ENCODE peak calls at places on chromosome 14, in nine cellular contexts. One of them, this sample, is unnamed.

GRCh38 chr14:100140452-100141132 is 18.9 kb downstream of the DEGS2 start:
- DNase-seq in BJ: no peak
- DNase-seq in Peyer's patch: no peak
- DNase-seq in Panc1: no peak
- DNase-seq in retinal pigment epithelial cell: peak
- DNase-seq in fibroblast of lung: no peak
- DNase-seq in tibial artery: no peak
- DNase-seq in cardiac fibroblast: no peak
- DNase-seq in transverse colon: no peak
- DNase-seq in this sample: no peak

GRCh38 chr14:104334812-104335161 is 196.4 kb downstream of the KIF26A start:
- DNase-seq in Peyer's patch: no peak
- DNase-seq in cardiac fibroblast: no peak
- DNase-seq in tibial artery: no peak
- DNase-seq in retinal pigment epithelial cell: no peak
- DNase-seq in fibroblast of lung: no peak
- DNase-seq in Panc1: no peak
- DNase-seq in transverse colon: no peak
- DNase-seq in BJ: no peak
- DNase-seq in this sample: no peak

GRCh38 chr14:103538291-103539055 is 9.5 kb downstream of the TRMT61A start:
- DNase-seq in tibial artery: peak
- DNase-seq in Peyer's patch: no peak
- DNase-seq in transverse colon: no peak
- DNase-seq in Panc1: no peak
- DNase-seq in BJ: no peak
- DNase-seq in retinal pigment epithelial cell: no peak
- DNase-seq in cardiac fibroblast: no peak
- DNase-seq in fibroblast of lung: no peak
- DNase-seq in this sample: peak

GRCh38 chr14:70181276-70181675 is 7.5 kb downstream of the SLC8A3 start:
- DNase-seq in transverse colon: no peak
- DNase-seq in retinal pigment epithelial cell: no peak
- DNase-seq in Peyer's patch: no peak
- DNase-seq in fibroblast of lung: no peak
- DNase-seq in Panc1: no peak
- DNase-seq in BJ: no peak
- DNase-seq in cardiac fibroblast: no peak
- DNase-seq in tibial artery: no peak
- DNase-seq in this sample: no peak

GRCh38 chr14:86038401-86038985 is 508.5 kb downstream of the FLRT2 start:
- DNase-seq in Panc1: no peak
- DNase-seq in fibroblast of lung: peak
- DNase-seq in cardiac fibroblast: peak
- DNase-seq in BJ: no peak
- DNase-seq in transverse colon: peak
- DNase-seq in retinal pigment epithelial cell: peak
- DNase-seq in Peyer's patch: no peak
- DNase-seq in tibial artery: no peak
- DNase-seq in this sample: no peak

GRCh38 chr14:54568821-54569591 is 2.1 kb downstream of the SAMD4A start:
- DNase-seq in retinal pigment epithelial cell: no peak
- DNase-seq in Peyer's patch: no peak
- DNase-seq in Panc1: no peak
- DNase-seq in transverse colon: peak
- DNase-seq in fibroblast of lung: peak
- DNase-seq in cardiac fibroblast: peak
- DNase-seq in tibial artery: peak
- DNase-seq in BJ: no peak
- DNase-seq in this sample: no peak

GRCh38 chr14:99688629-99689028 is 4.5 kb downstream of the CYP46A1 start:
- DNase-seq in tibial artery: no peak
- DNase-seq in retinal pigment epithelial cell: no peak
- DNase-seq in fibroblast of lung: no peak
- DNase-seq in Peyer's patch: peak
- DNase-seq in cardiac fibroblast: no peak
- DNase-seq in transverse colon: no peak
- DNase-seq in Panc1: no peak
- DNase-seq in BJ: no peak
- DNase-seq in this sample: no peak

GRCh38 chr14:77557391-77557790 is 58.8 kb upstream of the ISM2 start:
- DNase-seq in BJ: no peak
- DNase-seq in Peyer's patch: no peak
- DNase-seq in tibial artery: no peak
- DNase-seq in retinal pigment epithelial cell: no peak
- DNase-seq in cardiac fibroblast: no peak
- DNase-seq in Panc1: no peak
- DNase-seq in transverse colon: no peak
- DNase-seq in fibroblast of lung: no peak
- DNase-seq in this sample: no peak

GRCh38 chr14:74014299-74014698 is 4.8 kb downstream of the ENTPD5 start:
- DNase-seq in Panc1: no peak
- DNase-seq in Peyer's patch: peak
- DNase-seq in BJ: no peak
- DNase-seq in transverse colon: no peak
- DNase-seq in retinal pigment epithelial cell: no peak
- DNase-seq in tibial artery: no peak
- DNase-seq in cardiac fibroblast: peak
- DNase-seq in fibroblast of lung: peak
- DNase-seq in this sample: no peak

GRCh38 chr14:71442503-71442902 is 489.7 kb upstream of the RGS6 start:
- DNase-seq in BJ: no peak
- DNase-seq in fibroblast of lung: no peak
- DNase-seq in tibial artery: no peak
- DNase-seq in Panc1: no peak
- DNase-seq in cardiac fibroblast: no peak
- DNase-seq in transverse colon: no peak
- DNase-seq in retinal pigment epithelial cell: no peak
- DNase-seq in Peyer's patch: no peak
- DNase-seq in this sample: no peak

GRCh38 chr14:70836946-70837345 is 27.6 kb upstream of the MAP3K9 start:
- DNase-seq in transverse colon: no peak
- DNase-seq in cardiac fibroblast: no peak
- DNase-seq in retinal pigment epithelial cell: no peak
- DNase-seq in fibroblast of lung: no peak
- DNase-seq in tibial artery: no peak
- DNase-seq in Peyer's patch: no peak
- DNase-seq in Panc1: no peak
- DNase-seq in BJ: no peak
- DNase-seq in this sample: no peak

GRCh38 chr14:79668941-79669340 is 542.4 kb downstream of the DIO2 start:
- DNase-seq in Panc1: no peak
- DNase-seq in transverse colon: no peak
- DNase-seq in BJ: no peak
- DNase-seq in tibial artery: no peak
- DNase-seq in cardiac fibroblast: no peak
- DNase-seq in retinal pigment epithelial cell: peak
- DNase-seq in fibroblast of lung: no peak
- DNase-seq in Peyer's patch: no peak
- DNase-seq in this sample: no peak

GRCh38 chr14:98840076-98840475 is 431.9 kb downstream of the BCL11B start:
- DNase-seq in tibial artery: no peak
- DNase-seq in cardiac fibroblast: no peak
- DNase-seq in BJ: no peak
- DNase-seq in fibroblast of lung: no peak
- DNase-seq in Peyer's patch: no peak
- DNase-seq in Panc1: no peak
- DNase-seq in retinal pigment epithelial cell: no peak
- DNase-seq in transverse colon: no peak
- DNase-seq in this sample: no peak

GRCh38 chr14:19729359-19729758 is 14.0 kb upstream of the OR4Q3 start:
- DNase-seq in BJ: no peak
- DNase-seq in Peyer's patch: no peak
- DNase-seq in fibroblast of lung: no peak
- DNase-seq in cardiac fibroblast: no peak
- DNase-seq in Panc1: no peak
- DNase-seq in tibial artery: no peak
- DNase-seq in retinal pigment epithelial cell: no peak
- DNase-seq in transverse colon: no peak
- DNase-seq in this sample: no peak

GRCh38 chr14:19729763-19730162 is 13.6 kb upstream of the OR4Q3 start:
- DNase-seq in Peyer's patch: no peak
- DNase-seq in retinal pigment epithelial cell: no peak
- DNase-seq in tibial artery: no peak
- DNase-seq in BJ: no peak
- DNase-seq in cardiac fibroblast: no peak
- DNase-seq in fibroblast of lung: no peak
- DNase-seq in Panc1: no peak
- DNase-seq in transverse colon: no peak
- DNase-seq in this sample: no peak
- H3K4me3 ChIP-seq in Peyer's patch: no peak
- H3K4me3 ChIP-seq in retinal pigment epithelial cell: no peak
- H3K4me3 ChIP-seq in tibial artery: no peak
- H3K4me3 ChIP-seq in BJ: no peak
- H3K4me3 ChIP-seq in cardiac fibroblast: no peak
- H3K4me3 ChIP-seq in fibroblast of lung: no peak
- H3K4me3 ChIP-seq in Panc1: no peak
- H3K4me3 ChIP-seq in transverse colon: no peak
- H3K4me3 ChIP-seq in this sample: no peak

GRCh38 chr14:53341324-53341723 is 188.2 kb upstream of the DDHD1 start:
- DNase-seq in transverse colon: no peak
- DNase-seq in Panc1: no peak
- DNase-seq in cardiac fibroblast: no peak
- DNase-seq in fibroblast of lung: no peak
- DNase-seq in retinal pigment epithelial cell: no peak
- DNase-seq in Peyer's patch: no peak
- DNase-seq in BJ: no peak
- DNase-seq in tibial artery: no peak
- DNase-seq in this sample: no peak

GRCh38 chr14:53331921-53332320 is 178.8 kb upstream of the DDHD1 start:
- DNase-seq in Panc1: no peak
- DNase-seq in cardiac fibroblast: no peak
- DNase-seq in tibial artery: no peak
- DNase-seq in transverse colon: no peak
- DNase-seq in retinal pigment epithelial cell: no peak
- DNase-seq in Peyer's patch: no peak
- DNase-seq in BJ: no peak
- DNase-seq in fibroblast of lung: peak
- DNase-seq in this sample: no peak

GRCh38 chr14:53333809-53334208 is 180.7 kb upstream of the DDHD1 start:
- DNase-seq in Panc1: no peak
- DNase-seq in tibial artery: no peak
- DNase-seq in fibroblast of lung: no peak
- DNase-seq in Peyer's patch: no peak
- DNase-seq in BJ: no peak
- DNase-seq in retinal pigment epithelial cell: no peak
- DNase-seq in cardiac fibroblast: no peak
- DNase-seq in transverse colon: no peak
- DNase-seq in this sample: no peak

GRCh38 chr14:53338192-53338591 is 185.1 kb upstream of the DDHD1 start:
- DNase-seq in tibial artery: no peak
- DNase-seq in transverse colon: no peak
- DNase-seq in Panc1: no peak
- DNase-seq in BJ: no peak
- DNase-seq in fibroblast of lung: peak
- DNase-seq in Peyer's patch: no peak
- DNase-seq in retinal pigment epithelial cell: no peak
- DNase-seq in cardiac fibroblast: peak
- DNase-seq in this sample: no peak

GRCh38 chr14:53336729-53337128 is 183.6 kb upstream of the DDHD1 start:
- DNase-seq in fibroblast of lung: no peak
- DNase-seq in transverse colon: no peak
- DNase-seq in tibial artery: no peak
- DNase-seq in retinal pigment epithelial cell: no peak
- DNase-seq in cardiac fibroblast: no peak
- DNase-seq in BJ: no peak
- DNase-seq in Panc1: no peak
- DNase-seq in Peyer's patch: no peak
- DNase-seq in this sample: no peak
- TF ChIP-seq CTCF in fibroblast of lung: no peak
- TF ChIP-seq CTCF in transverse colon: no peak
- TF ChIP-seq CTCF in tibial artery: no peak
- TF ChIP-seq CTCF in retinal pigment epithelial cell: no peak
- TF ChIP-seq CTCF in cardiac fibroblast: no peak
- TF ChIP-seq CTCF in BJ: no peak
- TF ChIP-seq CTCF in Panc1: no peak
- TF ChIP-seq CTCF in Peyer's patch: no peak
- TF ChIP-seq CTCF in this sample: no peak

DNA sequence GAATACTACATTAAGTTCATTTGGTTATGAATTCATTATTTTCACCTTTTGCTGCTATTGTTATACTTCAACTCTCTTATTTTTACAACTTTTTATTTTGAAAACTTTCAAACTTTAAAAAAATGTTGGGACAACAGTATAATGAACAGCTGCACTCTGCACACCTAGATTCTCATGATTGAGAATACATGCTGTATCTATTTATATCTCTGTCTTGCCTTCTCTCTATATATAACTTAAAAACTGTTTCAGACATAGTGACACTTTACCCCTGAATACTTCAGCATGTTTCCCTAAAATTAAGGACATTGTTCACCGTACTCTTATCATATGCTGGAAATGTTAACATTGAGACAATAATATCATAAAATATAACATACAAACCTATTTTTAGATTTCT is 237.1 kb downstream of the GPHN start:
- DNase-seq in transverse colon: no peak
- DNase-seq in retinal pigment epithelial cell: no peak
- DNase-seq in Panc1: no peak
- DNase-seq in Peyer's patch: no peak
- DNase-seq in fibroblast of lung: no peak
- DNase-seq in cardiac fibroblast: no peak
- DNase-seq in tibial artery: no peak
- DNase-seq in BJ: no peak
- DNase-seq in this sample: no peak
- H3K4me3 ChIP-seq in transverse colon: no peak
- H3K4me3 ChIP-seq in retinal pigment epithelial cell: no peak
- H3K4me3 ChIP-seq in Panc1: no peak
- H3K4me3 ChIP-seq in Peyer's patch: no peak
- H3K4me3 ChIP-seq in fibroblast of lung: no peak
- H3K4me3 ChIP-seq in cardiac fibroblast: no peak
- H3K4me3 ChIP-seq in tibial artery: no peak
- H3K4me3 ChIP-seq in BJ: no peak
- H3K4me3 ChIP-seq in this sample: no peak

GRCh38 chr14:102183922-102184677 is 44.4 kb downstream of the WDR20 start:
- DNase-seq in fibroblast of lung: no peak
- DNase-seq in Peyer's patch: no peak
- DNase-seq in BJ: no peak
- DNase-seq in Panc1: no peak
- DNase-seq in retinal pigment epithelial cell: no peak
- DNase-seq in transverse colon: no peak
- DNase-seq in cardiac fibroblast: no peak
- DNase-seq in tibial artery: no peak
- DNase-seq in this sample: no peak

GRCh38 chr14:102184678-102185040 is 45.0 kb downstream of the WDR20 start:
- DNase-seq in Peyer's patch: no peak
- DNase-seq in transverse colon: no peak
- DNase-seq in cardiac fibroblast: no peak
- DNase-seq in tibial artery: no peak
- DNase-seq in fibroblast of lung: no peak
- DNase-seq in BJ: no peak
- DNase-seq in retinal pigment epithelial cell: no peak
- DNase-seq in Panc1: no peak
- DNase-seq in this sample: no peak

GRCh38 chr14:102187583-102188001 is 47.9 kb downstream of the WDR20 start:
- DNase-seq in fibroblast of lung: no peak
- DNase-seq in Panc1: no peak
- DNase-seq in BJ: no peak
- DNase-seq in cardiac fibroblast: no peak
- DNase-seq in Peyer's patch: no peak
- DNase-seq in tibial artery: no peak
- DNase-seq in transverse colon: no peak
- DNase-seq in retinal pigment epithelial cell: no peak
- DNase-seq in this sample: no peak

GRCh38 chr14:102187044-102187443 is 47.3 kb downstream of the WDR20 start:
- DNase-seq in Panc1: no peak
- DNase-seq in tibial artery: no peak
- DNase-seq in Peyer's patch: no peak
- DNase-seq in cardiac fibroblast: peak
- DNase-seq in retinal pigment epithelial cell: peak
- DNase-seq in fibroblast of lung: peak
- DNase-seq in BJ: peak
- DNase-seq in transverse colon: no peak
- DNase-seq in this sample: no peak

GRCh38 chr14:102185360-102185759 is 45.7 kb downstream of the WDR20 start:
- DNase-seq in fibroblast of lung: no peak
- DNase-seq in cardiac fibroblast: no peak
- DNase-seq in Peyer's patch: no peak
- DNase-seq in tibial artery: no peak
- DNase-seq in retinal pigment epithelial cell: no peak
- DNase-seq in Panc1: no peak
- DNase-seq in BJ: no peak
- DNase-seq in transverse colon: no peak
- DNase-seq in this sample: no peak
- TF ChIP-seq CTCF in fibroblast of lung: no peak
- TF ChIP-seq CTCF in cardiac fibroblast: no peak
- TF ChIP-seq CTCF in Peyer's patch: no peak
- TF ChIP-seq CTCF in tibial artery: no peak
- TF ChIP-seq CTCF in retinal pigment epithelial cell: no peak
- TF ChIP-seq CTCF in Panc1: no peak
- TF ChIP-seq CTCF in BJ: no peak
- TF ChIP-seq CTCF in transverse colon: no peak
- TF ChIP-seq CTCF in this sample: no peak

This sample was measured in GM06990.